ENCODE peak calls at places on chromosomes 12 and 14, in eight cellular contexts. C is heart right ventricle, R is tibial artery, B is mesenchymal stem cell, A is IMR-90, Q is MG63, W is ascending aorta, F is psoas muscle. G is an unnamed sample.
A peak's percentile ranks its signal among the peaks of the same experiment; 100 is the strongest.

GRCh38 chr12:82688035-82688501 is 1.4 kb downstream of the TMTC2 start:
- DNase-seq in R (no peak), F (no peak), C (no peak), W (no peak), Q (no peak), B (peak; percentile 19), A (no peak), G (no peak)

GRCh38 chr14:100587248-100587762 is at the start of gene BEGAIN:
- DNase-seq in C (no peak), F (peak; percentile 3), W (no peak), B (no peak), R (no peak), Q (no peak), A (no peak), G (no peak)

GRCh38 chr12:30806989-30807694 is 52.4 kb upstream of the CAPRIN2 start:
- DNase-seq in R (no peak), Q (peak; percentile 57), F (no peak), C (no peak), A (peak; percentile 76), W (no peak), B (peak; percentile 79), G (peak; percentile 50)

GRCh38 chr14:36509056-36509917 is 10.7 kb downstream of the NKX2-1 start:
- DNase-seq in B (no peak), Q (no peak), R (no peak), C (no peak), W (no peak), F (no peak), A (no peak), G (no peak)

GRCh38 chr14:101578489-101578888 is 17.2 kb downstream of the DIO3 start:
- DNase-seq in C (no peak), A (no peak), Q (no peak), W (no peak), R (no peak), B (no peak), F (no peak), G (no peak)

GRCh38 chr12:82425241-82425640 is 66.9 kb downstream of the METTL25 start:
- DNase-seq in Q (no peak), R (no peak), C (no peak), W (no peak), A (peak; percentile 73), B (peak; percentile 19), F (no peak), G (no peak)

GRCh38 chr12:53004582-53004981 is 1.7 kb upstream of the EIF4B start:
- DNase-seq in B (peak; percentile 69), A (peak; percentile 24), F (no peak), C (no peak), W (no peak), Q (peak; percentile 10), R (no peak), G (no peak)

GRCh38 chr14:50388256-50388931 is 8.3 kb downstream of the CDKL1 start:
- DNase-seq in R (no peak), C (no peak), A (no peak), W (no peak), B (peak; percentile 56), F (no peak), Q (no peak), G (no peak)

GRCh38 chr12:91744613-91745012 is 401.0 kb downstream of the BTG1 start:
- DNase-seq in F (no peak), R (no peak), Q (no peak), C (no peak), A (no peak), B (no peak), W (no peak), G (no peak)

GRCh38 chr12:113702796-113703195 is 231.1 kb upstream of the LHX5 start:
- DNase-seq in F (no peak), Q (no peak), R (no peak), B (no peak), C (no peak), A (no peak), W (no peak), G (no peak)

GRCh38 chr12:104852102-104852501 is 106.0 kb downstream of the SLC41A2 start:
- DNase-seq in Q (no peak), A (peak; percentile 41), R (no peak), W (no peak), F (no peak), C (no peak), B (peak; percentile 9), G (no peak)

GRCh38 chr12:13816394-13816793 is 165.0 kb downstream of the GRIN2B start:
- DNase-seq in R (no peak), F (no peak), W (no peak), C (no peak), A (no peak), B (no peak), Q (no peak), G (no peak)

GRCh38 chr12:9673404-9674225 is 4.1 kb downstream of the CLEC2D start:
- DNase-seq in W (no peak), F (peak; percentile 42), B (peak; percentile 92), A (peak; percentile 92), R (peak; percentile 35), C (peak; percentile 67), Q (peak; percentile 91), G (peak; percentile 36)

GRCh38 chr14:89065879-89066278 is 241.4 kb downstream of the TTC8 start:
- DNase-seq in A (no peak), B (no peak), W (no peak), F (no peak), C (no peak), R (no peak), Q (no peak), G (no peak)

GRCh38 chr12:119423285-119423684 is 88.8 kb downstream of the CCDC60 start:
- DNase-seq in Q (no peak), W (no peak), C (no peak), B (no peak), A (no peak), F (no peak), R (no peak), G (no peak)
- H3K27me3 ChIP-seq in Q (no peaks in the 10 kb centered on the region), W (no peaks in the 10 kb centered on the region), C (no peaks in the 10 kb centered on the region), B (no peaks in the 10 kb centered on the region), A (no peaks in the 10 kb centered on the region), F (peaks cover 4% of the 10 kb centered on the region), R (no peaks in the 10 kb centered on the region), G (no peaks in the 10 kb centered on the region)

GRCh38 chr12:70448371-70448770 is 82.3 kb downstream of the KCNMB4 start:
- DNase-seq in B (no peak), Q (peak; percentile 5), C (no peak), R (no peak), F (no peak), A (no peak), W (no peak), G (no peak)
- H3K9me3 ChIP-seq in B (peaks cover 9% of the 10 kb centered on the region), Q (peaks cover 2% of the 10 kb centered on the region), C (peaks cover 40% of the 10 kb centered on the region), R (peaks cover 16% of the 10 kb centered on the region), F (peaks cover 6% of the 10 kb centered on the region), A (no peaks in the 10 kb centered on the region), W (peaks cover 7% of the 10 kb centered on the region), G (no peaks in the 10 kb centered on the region)

GRCh38 chr12:110689002-110689600 is at the start of gene HVCN1:
- DNase-seq in A (no peak), Q (peak; percentile 19), B (peak; percentile 40), F (peak; percentile 66), R (peak; percentile 60), C (peak; percentile 72), W (no peak), G (peak; percentile 27)
- H3K4me3 ChIP-seq in A (peak within 1 kb of the TSS; percentile 47), Q (peak within 1 kb of the TSS; percentile 14), B (peak within 1 kb of the TSS; percentile 73), F (peak within 1 kb of the TSS; percentile 75), R (peak within 1 kb of the TSS; percentile 70), C (peak within 1 kb of the TSS; percentile 75), W (peak within 1 kb of the TSS; percentile 87), G (peak within 1 kb of the TSS; percentile 77)

GRCh38 chr12:2118061-2118460 is 65.3 kb downstream of the CACNA1C start:
- DNase-seq in C (no peak), F (no peak), Q (no peak), W (no peak), R (no peak), B (no peak), A (no peak), G (no peak)

GRCh38 chr12:2118481-2119255 is 65.9 kb downstream of the CACNA1C start:
- DNase-seq in C (no peak), Q (no peak), W (no peak), B (no peak), R (no peak), A (no peak), F (no peak), G (no peak)

GRCh38 chr12:2124466-2125023 is 71.8 kb downstream of the CACNA1C start:
- DNase-seq in R (no peak), Q (no peak), B (no peak), F (no peak), C (no peak), W (no peak), A (no peak), G (no peak)

GRCh38 chr12:2119266-2119665 is 66.5 kb downstream of the CACNA1C start:
- DNase-seq in W (no peak), Q (no peak), C (no peak), A (no peak), F (no peak), B (no peak), R (no peak), G (no peak)

GRCh38 chr12:2120982-2121758 is 68.4 kb downstream of the CACNA1C start:
- DNase-seq in F (no peak), Q (no peak), R (no peak), A (no peak), B (no peak), W (no peak), C (no peak), G (no peak)
- H3K27me3 ChIP-seq in F (no peaks in the 10 kb centered on the region), Q (no peaks in the 10 kb centered on the region), R (no peaks in the 10 kb centered on the region), A (no peaks in the 10 kb centered on the region), B (peaks cover 28% of the 10 kb centered on the region), W (no peaks in the 10 kb centered on the region), C (no peaks in the 10 kb centered on the region), G (no peaks in the 10 kb centered on the region)

GRCh38 chr14:97777622-97778021 is 980.4 kb downstream of the VRK1 start:
- DNase-seq in R (no peak), W (no peak), B (no peak), F (no peak), Q (no peak), A (no peak), C (no peak), G (peak; percentile 43)
- H3K9me3 ChIP-seq in R (no peaks in the 10 kb centered on the region), W (no peaks in the 10 kb centered on the region), B (peaks cover 7% of the 10 kb centered on the region), F (no peaks in the 10 kb centered on the region), Q (no peaks in the 10 kb centered on the region), A (peaks cover 39% of the 10 kb centered on the region), C (no peaks in the 10 kb centered on the region), G (no peaks in the 10 kb centered on the region)

GRCh38 chr12:55728932-55729591 is at the start of gene CD63:
- DNase-seq in R (peak; percentile 92), F (peak; percentile 95), B (peak; percentile 91), Q (peak; percentile 96), W (peak; percentile 71), A (peak; percentile 88), C (peak; percentile 91), G (peak; percentile 43)
- H3K4me3 ChIP-seq in R (peak within 1 kb of the TSS; percentile 97), F (peak within 1 kb of the TSS; percentile 98), B (peak within 1 kb of the TSS; percentile 94), Q (peak within 1 kb of the TSS; percentile 85), W (peak within 1 kb of the TSS; percentile 80), A (peak within 1 kb of the TSS; percentile 90), C (peak within 1 kb of the TSS; percentile 86), G (peak within 1 kb of the TSS; percentile 97)

G was measured in naive thymus-derived CD4-positive, alpha-beta T cell.